ENCODE peak calls at places on chromosomes 12 and 14, in five cellular contexts. D is GM12878, V is H1, W is K562, J is HepG2. O is an unnamed sample.

GRCh38 chr12:85676816-85677749 is 159.1 kb downstream of the RASSF9 start:
- DNase-seq in J (no peak), D (no peak), V (no peak), W (no peak), O (no peak)

GRCh38 chr14:70897475-70897874 is 9.8 kb upstream of the PCNX1 start:
- DNase-seq in W (no peak), D (no peak), J (no peak), V (no peak), O (no peak)

GRCh38 chr12:31308116-31308515 is 17.8 kb downstream of the SINHCAF start:
- DNase-seq in D (no peak), J (no peak), V (no peak), W (no peak), O (no peak)

GRCh38 chr14:70622111-70622712 is 19.5 kb upstream of the TTC9 start:
- DNase-seq in J (peak), V (peak), D (no peak), W (peak), O (peak)

GRCh38 chr14:35687335-35687939 is 121.7 kb downstream of the RALGAPA1 start:
- DNase-seq in V (no peak), D (peak), J (peak), W (peak), O (peak)

GRCh38 chr12:122659579-122659978 is 43.6 kb downstream of the HCAR2 start:
- DNase-seq in V (no peak), W (no peak), D (no peak), J (no peak), O (no peak)

GRCh38 chr14:64787619-64788018 is 83.4 kb downstream of the PLEKHG3 start:
- DNase-seq in D (no peak), V (no peak), J (no peak), W (no peak), O (no peak)

GRCh38 chr14:73173092-73173735 is 36.9 kb downstream of the PSEN1 start:
- DNase-seq in D (no peak), V (no peak), J (peak), W (peak), O (peak)

GRCh38 chr14:40309124-40309523 is 876.9 kb upstream of the FBXO33 start:
- DNase-seq in J (no peak), V (no peak), W (no peak), D (no peak), O (no peak)

GRCh38 chr14:50603565-50603964 is 43.6 kb downstream of the ATL1 start:
- DNase-seq in J (no peak), D (no peak), V (no peak), W (no peak), O (no peak)

GRCh38 chr12:122991623-122992275 is 11.3 kb downstream of the ARL6IP4 start:
- DNase-seq in D (no peak), V (no peak), J (no peak), W (no peak), O (no peak)

GRCh38 chr12:108890208-108890607 is 10.3 kb downstream of the DAO start:
- DNase-seq in J (no peak), D (no peak), W (peak), V (peak), O (peak)

GRCh38 chr12:122138616-122139015 is 35.4 kb downstream of the IL31 start:
- DNase-seq in V (no peak), W (no peak), D (no peak), J (no peak), O (no peak)

GRCh38 chr14:22630486-22630885 is 13.7 kb downstream of the OR6J1 start:
- DNase-seq in W (no peak), J (no peak), V (no peak), D (no peak), O (no peak)

GRCh38 chr12:68538722-68539614 is 71.7 kb upstream of the RAP1B start:
- DNase-seq in W (peak), V (peak), D (peak), J (no peak), O (peak)

GRCh38 chr12:101407054-101407437 is 526 bp downstream of the ARL1 start:
- DNase-seq in W (no peak), J (peak), D (no peak), V (no peak), O (peak)

GRCh38 chr12:48957141-48958048 is at the start of gene ARF3:
- DNase-seq in J (peak), W (peak), V (peak), D (peak), O (peak)

DNA sequence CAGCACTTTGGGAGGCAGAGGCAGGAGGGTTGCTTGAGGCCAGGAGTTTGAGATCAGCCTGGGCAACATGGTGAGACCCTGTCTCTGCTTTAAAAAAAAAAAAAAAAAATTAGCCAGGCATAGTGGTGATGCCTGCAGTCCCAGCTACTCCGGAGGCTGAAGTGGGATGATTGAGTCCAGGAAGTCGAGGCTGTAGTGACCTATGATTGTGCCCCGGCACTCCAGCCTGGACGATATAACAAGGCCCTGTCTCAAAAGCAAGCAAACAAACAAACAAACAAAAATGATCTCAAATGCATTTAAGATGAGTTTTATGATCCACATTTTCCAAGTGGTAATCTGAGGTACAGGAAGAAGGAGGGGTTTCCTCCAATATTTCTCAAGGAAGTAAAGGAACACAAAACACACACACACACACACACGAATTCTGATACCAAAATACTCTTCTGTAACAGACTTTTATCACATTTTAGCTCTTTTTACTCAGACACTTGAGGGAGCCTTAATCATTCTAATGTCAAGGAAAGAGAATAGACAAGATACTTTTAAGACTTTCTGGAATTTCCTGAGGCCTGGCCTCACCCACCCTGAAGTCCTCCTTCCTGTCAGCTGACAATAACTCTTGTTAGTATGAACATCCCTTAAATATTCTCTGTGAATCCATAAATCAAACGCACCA is 44.4 kb upstream of the CERS5 start:
- DNase-seq in W (no peak), V (no peak), D (no peak), J (no peak), O (no peak)
- H2AFZ ChIP-seq in W (no peak), V (no peak), D (no peak), J (no peak), O (no peak)

GRCh38 chr12:130114952-130115351 is 47.3 kb upstream of the FZD10 start:
- DNase-seq in W (no peak), J (no peak), V (no peak), D (no peak), O (no peak)
- TF ChIP-seq CREB1 in W (no peak), J (no peak), V (no peak), D (no peak), O (no peak)

GRCh38 chr12:111776836-111777344 is 10.2 kb downstream of the ALDH2 start:
- DNase-seq in V (no peak), J (no peak), D (no peak), W (no peak), O (no peak)

GRCh38 chr12:111775205-111776193 is 8.8 kb downstream of the ALDH2 start:
- DNase-seq in W (peak), D (peak), V (no peak), J (peak), O (no peak)

GRCh38 chr12:111777345-111778045 is 10.8 kb downstream of the ALDH2 start:
- DNase-seq in W (no peak), J (peak), D (no peak), V (no peak), O (no peak)

GRCh38 chr12:111769599-111769998 is 2.9 kb downstream of the ALDH2 start:
- DNase-seq in W (no peak), V (no peak), J (no peak), D (no peak), O (no peak)

GRCh38 chr12:111773801-111774551 is 7.2 kb downstream of the ALDH2 start:
- DNase-seq in D (no peak), J (peak), W (no peak), V (no peak), O (no peak)
- H2AFZ ChIP-seq in D (peak), J (no peak), W (peak), V (no peak), O (no peak)

DNA sequence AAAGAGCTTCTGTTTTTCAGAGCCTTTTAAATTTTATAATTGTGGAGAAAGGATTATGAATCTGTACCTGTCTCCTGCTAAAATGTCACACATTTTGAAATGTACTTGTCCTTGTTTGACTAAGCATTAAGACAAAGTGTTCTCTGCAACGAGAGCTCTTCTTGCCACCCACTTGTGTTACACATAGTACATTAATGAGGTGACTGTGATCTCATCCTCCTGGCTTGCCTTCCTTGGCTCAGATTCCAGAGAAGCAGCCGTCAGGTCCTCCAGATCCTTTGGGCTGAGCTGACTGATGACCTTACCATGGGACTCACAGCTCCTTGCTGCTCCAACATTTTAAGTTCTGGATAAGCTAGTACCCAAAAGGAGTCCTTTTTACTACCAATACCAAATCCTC is 81.4 kb downstream of the BBS10 start:
- DNase-seq in W (no peak), V (no peak), J (no peak), D (no peak), O (no peak)
- TF ChIP-seq CREB1 in W (no peak), V (no peak), J (no peak), D (no peak), O (no peak)

GRCh38 chr14:104665663-104666522 is 23.5 kb upstream of the INF2 start:
- DNase-seq in J (peak), D (no peak), W (no peak), V (no peak), O (peak)

GRCh38 chr14:104664588-104664987 is 24.8 kb upstream of the INF2 start:
- DNase-seq in V (no peak), W (no peak), D (no peak), J (no peak), O (no peak)

GRCh38 chr14:104664107-104664506 is 25.3 kb upstream of the INF2 start:
- DNase-seq in J (no peak), W (no peak), D (no peak), V (no peak), O (no peak)

GRCh38 chr14:104666981-104667380 is 22.4 kb upstream of the INF2 start:
- DNase-seq in J (no peak), W (no peak), D (no peak), V (no peak), O (no peak)

DNA sequence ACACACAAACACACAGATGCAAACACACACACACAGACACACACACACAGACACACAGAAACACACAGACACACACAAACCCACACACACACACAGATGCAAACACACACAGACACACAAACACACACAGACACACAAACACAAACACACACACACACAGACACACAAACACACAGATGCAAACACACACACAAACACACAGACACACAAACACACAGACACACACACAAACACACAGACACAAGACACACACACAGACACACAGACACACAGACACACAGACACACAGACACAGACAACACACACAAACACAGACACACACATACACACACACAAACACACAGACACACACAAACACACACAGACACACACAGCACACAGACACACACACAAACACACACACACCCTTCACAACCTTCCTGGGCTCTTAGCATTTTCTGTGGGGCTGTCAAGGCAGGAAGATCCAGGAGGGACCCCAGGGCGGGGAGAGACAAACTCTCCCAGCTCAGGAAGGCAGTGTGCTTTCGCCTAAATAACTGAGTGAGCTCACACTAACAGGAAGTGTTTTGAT is 24.2 kb upstream of the INF2 start:
- DNase-seq in D (no peak), V (no peak), W (no peak), J (no peak), O (no peak)
- H2AFZ ChIP-seq in D (peak), V (no peak), W (no peak), J (no peak), O (peak)

GRCh38 chr14:61625171-61625570 is 70.1 kb upstream of the HIF1A start:
- DNase-seq in W (no peak), J (peak), V (no peak), D (no peak), O (no peak)

GRCh38 chr14:61627612-61628011 is 67.7 kb upstream of the HIF1A start:
- DNase-seq in V (no peak), D (no peak), J (no peak), W (no peak), O (no peak)

GRCh38 chr14:61620130-61620946 is 75.0 kb upstream of the HIF1A start:
- DNase-seq in W (no peak), D (peak), J (peak), V (no peak), O (no peak)

GRCh38 chr14:61621444-61621843 is 73.9 kb upstream of the HIF1A start:
- DNase-seq in V (no peak), J (no peak), D (no peak), W (no peak), O (no peak)

DNA sequence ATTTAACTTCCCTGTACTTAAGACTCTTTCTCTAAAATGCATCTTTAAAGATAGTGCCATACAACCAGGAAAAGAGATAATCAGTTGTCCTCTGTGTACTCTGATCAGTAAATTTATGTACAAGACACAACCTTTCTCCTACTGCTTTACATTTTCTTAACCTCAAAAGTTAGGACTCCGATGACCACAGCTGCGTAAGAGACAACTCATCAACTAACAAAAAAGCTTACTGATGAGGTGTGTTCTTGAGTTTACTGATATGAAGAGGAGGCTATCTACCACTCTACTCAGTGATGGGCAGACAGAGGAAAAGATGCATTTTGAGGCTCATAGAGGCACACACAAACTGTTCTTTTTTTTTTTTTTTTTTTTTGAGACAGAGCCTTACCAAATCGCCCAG is 71.4 kb upstream of the HIF1A start:
- DNase-seq in W (no peak), V (no peak), J (no peak), D (no peak), O (no peak)
- TF ChIP-seq CREB1 in W (no peak), V (no peak), J (no peak), D (no peak), O (no peak)

GRCh38 chr12:6772331-6772695 is at the start of gene LAG3:
- DNase-seq in J (no peak), D (no peak), W (no peak), V (no peak), O (no peak)
- H2AFZ ChIP-seq in J (no peak), D (no peak), W (no peak), V (no peak), O (peak)

GRCh38 chr12:74535536-74535935 is 2.1 kb upstream of the ATXN7L3B start:
- DNase-seq in V (no peak), W (no peak), J (no peak), D (no peak), O (no peak)
- TF ChIP-seq CREB1 in V (no peak), W (no peak), J (no peak), D (no peak), O (no peak)